ENCODE peak calls at places on chromosomes 5 and 9, in nine cellular contexts. O, V, K, D, T, H, M, A and B are unnamed samples.

GRCh38 chr5:147485046-147485445 is 24.8 kb downstream of the DPYSL3 start:
- DNase-seq in O (no peak), V (no peak), K (no peak), D (peak), T (no peak), H (no peak), M (peak), A (no peak), B (no peak)

GRCh38 chr5:1228121-1228520 is 2.9 kb downstream of the SLC6A18 start:
- DNase-seq in O (no peak), V (no peak), K (no peak), D (no peak), T (no peak), H (no peak), M (no peak), A (no peak), B (no peak)

GRCh38 chr5:3602713-3603502 is 7.3 kb downstream of the IRX1 start:
- DNase-seq in O (no peak), V (no peak), K (no peak), D (no peak), T (no peak), H (peak), M (peak), A (no peak), B (no peak)

GRCh38 chr9:86047361-86047760 is 52.0 kb downstream of the GOLM1 start:
- DNase-seq in O (no peak), V (no peak), K (no peak), D (no peak), T (no peak), H (no peak), M (no peak), A (no peak), B (no peak)

GRCh38 chr5:131214828-131215227 is 44.1 kb downstream of the LYRM7 start:
- DNase-seq in O (no peak), V (no peak), K (no peak), D (no peak), T (no peak), H (no peak), M (no peak), A (no peak), B (no peak)

GRCh38 chr5:134406390-134406789 is 5.3 kb downstream of the CDKN2AIPNL start:
- DNase-seq in O (no peak), V (peak), K (peak), D (no peak), T (no peak), H (no peak), M (peak), A (no peak), B (no peak)

GRCh38 chr5:177494356-177495195 is 2.8 kb downstream of the PDLIM7 start:
- DNase-seq in O (peak), V (peak), K (peak), D (no peak), T (no peak), H (peak), M (peak), A (no peak), B (no peak)

GRCh38 chr5:128905225-128906110 is 59.8 kb upstream of the SLC27A6 start:
- DNase-seq in O (peak), V (peak), K (peak), D (peak), T (no peak), H (peak), M (peak), A (peak), B (peak)

GRCh38 chr9:129990269-129991005 is 52.6 kb downstream of the FNBP1 start:
- DNase-seq in O (no peak), V (no peak), K (peak), D (no peak), T (no peak), H (no peak), M (no peak), A (peak), B (no peak)

GRCh38 chr5:73067213-73067612 is 53.2 kb upstream of the TMEM171 start:
- DNase-seq in O (no peak), V (no peak), K (peak), D (no peak), T (no peak), H (no peak), M (no peak), A (no peak), B (no peak)

GRCh38 chr5:135999396-136000139 is 29.2 kb upstream of the TGFBI start:
- DNase-seq in O (peak), V (no peak), K (peak), D (no peak), T (no peak), H (no peak), M (no peak), A (no peak), B (no peak)

GRCh38 chr9:87434341-87434740 is 63.3 kb upstream of the DAPK1 start:
- DNase-seq in O (no peak), V (no peak), K (no peak), D (no peak), T (no peak), H (no peak), M (no peak), A (no peak), B (no peak)

GRCh38 chr5:59829389-59829788 is 64.1 kb downstream of the PDE4D start:
- DNase-seq in O (no peak), V (peak), K (peak), D (no peak), T (no peak), H (no peak), M (peak), A (no peak), B (no peak)

GRCh38 chr5:180816608-180817534 is 14.3 kb upstream of the MGAT1 start:
- DNase-seq in O (no peak), V (no peak), K (peak), D (no peak), T (peak), H (no peak), M (no peak), A (peak), B (no peak)

GRCh38 chr5:22892441-22892840 is 39.3 kb upstream of the CDH12 start:
- DNase-seq in O (peak), V (no peak), K (no peak), D (no peak), T (no peak), H (no peak), M (no peak), A (no peak), B (no peak)

GRCh38 chr5:91514408-91514807 is 131.3 kb upstream of the ARRDC3 start:
- DNase-seq in O (no peak), V (no peak), K (no peak), D (no peak), T (no peak), H (no peak), M (no peak), A (no peak), B (no peak)

GRCh38 chr9:35272989-35273388 is 111.2 kb downstream of the UNC13B start:
- DNase-seq in O (no peak), V (peak), K (peak), D (no peak), T (no peak), H (no peak), M (peak), A (no peak), B (no peak)

GRCh38 chr9:127548352-127548878 is 63.7 kb upstream of the STXBP1 start:
- DNase-seq in O (no peak), V (no peak), K (no peak), D (no peak), T (no peak), H (no peak), M (no peak), A (no peak), B (no peak)

GRCh38 chr5:155651-156410 is 35.5 kb upstream of the LRRC14B start:
- DNase-seq in O (no peak), V (no peak), K (no peak), D (no peak), T (no peak), H (no peak), M (no peak), A (no peak), B (no peak)

GRCh38 chr5:170562166-170562565 is 58.3 kb downstream of the KCNIP1 start:
- DNase-seq in O (no peak), V (no peak), K (no peak), D (no peak), T (no peak), H (no peak), M (no peak), A (no peak), B (no peak)

GRCh38 chr5:85388752-85389151 is 1004.1 kb upstream of the EDIL3 start:
- DNase-seq in O (no peak), V (no peak), K (no peak), D (no peak), T (no peak), H (no peak), M (no peak), A (no peak), B (peak)

GRCh38 chr9:14428781-14429230 is 114.9 kb upstream of the NFIB start:
- DNase-seq in O (peak), V (no peak), K (peak), D (peak), T (peak), H (peak), M (peak), A (no peak), B (no peak)

GRCh38 chr5:79702606-79703380 is 13.2 kb downstream of the CMYA5 start:
- DNase-seq in O (peak), V (peak), K (no peak), D (no peak), T (no peak), H (peak), M (peak), A (peak), B (no peak)

GRCh38 chr5:119435436-119436132 is 16.7 kb upstream of the HSD17B4 start:
- DNase-seq in O (peak), V (no peak), K (peak), D (no peak), T (no peak), H (peak), M (peak), A (peak), B (no peak)

GRCh38 chr5:65625743-65626142 is 916 bp downstream of the SHLD3 start:
- DNase-seq in O (peak), V (no peak), K (no peak), D (no peak), T (no peak), H (peak), M (no peak), A (no peak), B (no peak)

GRCh38 chr5:106397700-106398099 is 1273.0 kb downstream of the EFNA5 start:
- DNase-seq in O (peak), V (peak), K (peak), D (peak), T (no peak), H (no peak), M (peak), A (no peak), B (peak)

GRCh38 chr5:56148453-56148971 is 84.6 kb downstream of the ANKRD55 start:
- DNase-seq in O (no peak), V (no peak), K (no peak), D (no peak), T (peak), H (no peak), M (no peak), A (peak), B (no peak)

GRCh38 chr9:137057545-137057944 is 3.7 kb upstream of the ENTPD2 start:
- DNase-seq in O (no peak), V (no peak), K (no peak), D (no peak), T (no peak), H (no peak), M (no peak), A (no peak), B (no peak)

GRCh38 chr5:150662731-150663516 is 1.9 kb downstream of the MYOZ3 start:
- DNase-seq in O (no peak), V (no peak), K (no peak), D (no peak), T (no peak), H (no peak), M (no peak), A (no peak), B (no peak)

GRCh38 chr9:71094708-71095251 is 26.6 kb downstream of the TRPM3 start:
- DNase-seq in O (no peak), V (no peak), K (no peak), D (no peak), T (no peak), H (no peak), M (no peak), A (no peak), B (no peak)

GRCh38 chr9:93459432-93459847 is 6.1 kb upstream of the FAM120AOS start:
- DNase-seq in O (no peak), V (no peak), K (no peak), D (no peak), T (no peak), H (no peak), M (no peak), A (no peak), B (no peak)

GRCh38 chr9:14030350-14030823 is 283.6 kb downstream of the NFIB start:
- DNase-seq in O (peak), V (no peak), K (no peak), D (no peak), T (no peak), H (no peak), M (no peak), A (no peak), B (no peak)

GRCh38 chr5:172005708-172006377 is 595 bp downstream of the FBXW11 start:
- DNase-seq in O (peak), V (no peak), K (no peak), D (no peak), T (no peak), H (peak), M (peak), A (peak), B (no peak)